ENCODE peak calls at places on chromosomes 16 and 17, in five cellular contexts. Z, E, A, H and R are unnamed samples.
A peak's percentile ranks its signal among the peaks of the same experiment; 100 is the strongest.

GRCh38 chr17:50443492-50444051 is 17.6 kb downstream of the ACSF2 start:
- DNase-seq in E (no peak), H (no peak), Z (no peak), A (no peak), R (no peak)

GRCh38 chr17:8163978-8164814 is 1.4 kb upstream of the VAMP2 start:
- DNase-seq in Z (peak; percentile 51), A (no peak), E (no peak), H (no peak), R (no peak)

GRCh38 chr16:5903153-5903552 is 805.6 kb upstream of the EEF2KMT start:
- DNase-seq in H (no peak), E (no peak), Z (no peak), A (no peak), R (no peak)

GRCh38 chr17:17564896-17565295 is 26.6 kb downstream of the PEMT start:
- DNase-seq in Z (no peak), A (no peak), E (no peak), H (no peak), R (no peak)

GRCh38 chr17:71402661-71403141 is 718.1 kb upstream of the SOX9 start:
- DNase-seq in H (no peak), E (no peak), A (no peak), Z (no peak), R (no peak)

GRCh38 chr17:9115446-9116265 is 94.3 kb downstream of the NTN1 start:
- DNase-seq in H (no peak), Z (peak; percentile 10), E (no peak), A (no peak), R (no peak)

GRCh38 chr17:27519550-27519949 is 63.3 kb downstream of the KSR1 start:
- DNase-seq in Z (no peak), H (no peak), E (no peak), A (no peak), R (no peak)

GRCh38 chr16:71882505-71883192 is 1.3 kb downstream of the ZNF821 start:
- DNase-seq in A (peak; percentile 75), E (peak; percentile 62), Z (peak; percentile 74), H (no peak), R (peak; percentile 84)

GRCh38 chr17:3893003-3893719 is at the start of gene CAMKK1:
- DNase-seq in H (peak; percentile 77), A (peak; percentile 89), E (no peak), Z (peak; percentile 72), R (peak; percentile 91)

GRCh38 chr16:77599793-77600415 is 122.4 kb upstream of the NUDT7 start:
- DNase-seq in A (peak; percentile 44), H (no peak), E (no peak), Z (no peak), R (no peak)

GRCh38 chr17:16969931-16970906 is 1.7 kb downstream of the TNFRSF13B start:
- DNase-seq in E (no peak), A (no peak), H (no peak), Z (no peak), R (peak; percentile 75)

GRCh38 chr16:23485257-23485614 is 25.1 kb downstream of the GGA2 start:
- DNase-seq in Z (no peak), A (no peak), E (no peak), H (no peak), R (no peak)

GRCh38 chr17:80679816-80680215 is 135.2 kb downstream of the RPTOR start:
- DNase-seq in H (no peak), Z (no peak), A (no peak), E (no peak), R (no peak)
- TF ChIP-seq CTCF in H (no peak), Z (no peak), A (no peak), E (no peak), R (no peak)

GRCh38 chr17:28646039-28646754 is 1.2 kb upstream of the BLTP2 start:
- DNase-seq in E (no peak), A (no peak), Z (no peak), H (no peak), R (no peak)

GRCh38 chr17:28645576-28645939 is 600 bp upstream of the BLTP2 start:
- DNase-seq in Z (no peak), E (no peak), A (no peak), H (no peak), R (no peak)

GRCh38 chr17:28644782-28645575 is at the start of gene BLTP2:
- DNase-seq in E (peak; percentile 65), Z (peak; percentile 91), A (peak; percentile 90), H (peak; percentile 96), R (peak; percentile 98)

GRCh38 chr17:28641579-28641978 is 3.4 kb downstream of the BLTP2 start:
- DNase-seq in A (no peak), Z (no peak), E (no peak), H (no peak), R (no peak)

GRCh38 chr17:28643979-28644781 is 778 bp downstream of the BLTP2 start:
- DNase-seq in E (no peak), A (peak; percentile 29), Z (no peak), H (no peak), R (no peak)
- TF ChIP-seq CTCF in E (peak; percentile 67), A (peak; percentile 53), Z (no peak), H (peak; percentile 42), R (peak; percentile 51)

GRCh38 chr17:29933379-29933778 is 3.4 kb upstream of the SSH2 start:
- DNase-seq in Z (no peak), E (no peak), A (no peak), H (no peak), R (no peak)
- TF ChIP-seq CTCF in Z (no peak), E (peak; percentile 75), A (peak; percentile 30), H (no peak), R (peak; percentile 47)

GRCh38 chr17:1147664-1148063 is 32.1 kb downstream of the ABR start:
- DNase-seq in A (peak; percentile 61), H (no peak), Z (no peak), E (peak; percentile 39), R (peak; percentile 85)
- TF ChIP-seq CTCF in A (peak; percentile 62), H (no peak), Z (no peak), E (no peak), R (peak; percentile 54)

DNA sequence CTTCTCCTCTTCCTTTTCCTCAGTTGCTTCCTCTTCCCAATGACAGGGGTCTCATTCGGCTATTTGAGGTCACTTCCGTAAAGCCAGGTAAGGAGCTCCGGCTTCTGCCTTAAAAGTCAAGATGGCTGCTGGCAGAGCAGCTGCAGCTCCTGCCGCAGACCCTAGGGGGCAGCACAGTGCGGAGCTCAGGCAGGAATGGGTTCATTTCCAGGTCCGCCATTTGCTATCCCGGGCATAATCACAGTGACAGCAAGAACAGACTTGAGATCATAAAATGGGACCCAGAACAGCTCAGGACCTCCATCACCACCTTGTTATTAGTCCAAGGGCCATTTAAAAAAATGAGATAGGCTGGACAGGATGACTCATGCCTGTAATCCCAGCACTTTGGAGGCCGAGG is 199.5 kb downstream of the ZNF18 start:
- DNase-seq in Z (no peak), E (no peak), H (no peak), A (no peak), R (no peak)
- TF ChIP-seq CTCF in Z (no peak), E (peak; percentile 46), H (no peak), A (peak; percentile 17), R (no peak)